ENCODE peak calls at places on chromosome 11, in eight cellular contexts. X, C, N, B, W, K, O and D are unnamed samples.

GRCh38 chr11:93020248-93021088 is 51.0 kb downstream of the MTNR1B start:
- DNase-seq in K (no peak), B (no peak), N (no peak), W (no peak), X (no peak), C (no peak), O (no peak), D (peak; percentile 25)

GRCh38 chr11:16881074-16881709 is 133.0 kb downstream of the PLEKHA7 start:
- DNase-seq in X (no peak), N (peak; percentile 52), K (no peak), C (peak; percentile 56), O (no peak), W (no peak), B (peak; percentile 4), D (peak; percentile 45)

GRCh38 chr11:132052904-132053303 is 682.5 kb downstream of the NTM start:
- DNase-seq in C (no peak), B (no peak), N (no peak), X (no peak), O (no peak), W (no peak), K (no peak), D (no peak)

GRCh38 chr11:1479006-1479677 is 7.4 kb downstream of the MOB2 start:
- DNase-seq in B (no peak), C (no peak), N (no peak), K (no peak), X (peak; percentile 23), O (peak; percentile 48), W (no peak), D (no peak)

GRCh38 chr11:12214751-12215150 is 104.4 kb downstream of the MICAL2 start:
- DNase-seq in K (no peak), O (no peak), X (no peak), W (no peak), N (no peak), C (no peak), B (no peak), D (no peak)

GRCh38 chr11:111961389-111962300 is 24.5 kb downstream of the DIXDC1 start:
- DNase-seq in X (no peak), C (no peak), B (no peak), O (no peak), W (no peak), N (no peak), K (no peak), D (no peak)

GRCh38 chr11:115459563-115459962 is 44.7 kb downstream of the CADM1 start:
- DNase-seq in W (no peak), O (no peak), B (no peak), K (no peak), N (no peak), C (no peak), X (no peak), D (no peak)

GRCh38 chr11:1499261-1499890 is 12.8 kb upstream of the MOB2 start:
- DNase-seq in O (peak; percentile 54), C (no peak), X (peak; percentile 14), W (no peak), B (no peak), N (no peak), K (no peak), D (no peak)

GRCh38 chr11:58629857-58630256 is 7.4 kb downstream of the CNTF start:
- DNase-seq in K (no peak), O (no peak), B (peak; percentile 62), W (peak; percentile 22), N (peak; percentile 53), X (no peak), C (peak; percentile 51), D (no peak)

GRCh38 chr11:115677190-115677589 is 173.0 kb upstream of the CADM1 start:
- DNase-seq in C (no peak), B (no peak), N (no peak), O (no peak), X (no peak), W (no peak), K (no peak), D (no peak)

GRCh38 chr11:34263462-34264186 is 94.2 kb downstream of the ABTB2 start:
- DNase-seq in O (no peak), B (no peak), N (no peak), C (no peak), X (peak; percentile 79), K (no peak), W (peak; percentile 99), D (peak; percentile 72)

GRCh38 chr11:86941871-86942208 is 13.4 kb downstream of the FZD4 start:
- DNase-seq in X (no peak), N (no peak), O (no peak), W (no peak), K (no peak), C (no peak), B (no peak), D (no peak)

GRCh38 chr11:88377151-88377550 is 39.6 kb upstream of the CTSC start:
- DNase-seq in O (no peak), X (no peak), C (no peak), K (no peak), W (no peak), N (no peak), B (no peak), D (no peak)

GRCh38 chr11:122127020-122127419 is 11.0 kb upstream of the BLID start:
- DNase-seq in O (no peak), N (no peak), B (no peak), C (no peak), X (no peak), K (no peak), W (no peak), D (no peak)

GRCh38 chr11:123063396-123064267 is 1.7 kb upstream of the HSPA8 start:
- DNase-seq in N (no peak), W (no peak), C (peak; percentile 80), B (peak; percentile 82), K (no peak), O (peak; percentile 70), X (peak; percentile 45), D (peak; percentile 52)

GRCh38 chr11:82718307-82718706 is 15.4 kb downstream of the FAM181B start:
- DNase-seq in B (peak; percentile 62), K (no peak), N (peak; percentile 70), O (no peak), C (peak; percentile 42), W (peak; percentile 19), X (no peak), D (no peak)

GRCh38 chr11:40384991-40385390 is 1074.5 kb downstream of the LRRC4C start:
- DNase-seq in C (no peak), N (no peak), W (no peak), O (no peak), X (no peak), B (no peak), K (no peak), D (no peak)

GRCh38 chr11:75536786-75537629 is 11.3 kb upstream of the GDPD5 start:
- DNase-seq in X (no peak), W (peak; percentile 87), K (peak; percentile 80), B (peak; percentile 53), C (peak; percentile 90), O (no peak), N (no peak), D (no peak)

GRCh38 chr11:75533843-75534242 is 8.1 kb upstream of the GDPD5 start:
- DNase-seq in C (no peak), K (no peak), O (no peak), N (no peak), B (no peak), X (no peak), W (no peak), D (no peak)

GRCh38 chr11:75537740-75538139 is 12.0 kb upstream of the GDPD5 start:
- DNase-seq in W (no peak), K (no peak), C (no peak), B (no peak), N (no peak), X (no peak), O (no peak), D (no peak)

GRCh38 chr11:75534291-75535038 is 8.7 kb upstream of the GDPD5 start:
- DNase-seq in N (no peak), W (peak; percentile 33), B (no peak), K (no peak), O (no peak), C (no peak), X (peak; percentile 59), D (no peak)

GRCh38 chr11:75535039-75535563 is 9.4 kb upstream of the GDPD5 start:
- DNase-seq in W (no peak), C (no peak), O (no peak), X (no peak), B (no peak), N (no peak), K (no peak), D (no peak)
- TF ChIP-seq CTCF in W (no peak), C (no peak), O (no peak), X (no peak), B (no peak), N (no peak), K (no peak), D (no peak)

GRCh38 chr11:120909676-120910215 is 114.2 kb upstream of the TBCEL start:
- DNase-seq in N (no peak), C (no peak), O (no peak), B (no peak), W (no peak), K (no peak), X (no peak), D (no peak)
- H3K4me3 ChIP-seq in N (no peak overlapping the region), C (no peak overlapping the region), O (no peak overlapping the region), B (no peak overlapping the region), W (no peak overlapping the region), K (no peak overlapping the region), X (no peak overlapping the region), D (no peak overlapping the region)

DNA sequence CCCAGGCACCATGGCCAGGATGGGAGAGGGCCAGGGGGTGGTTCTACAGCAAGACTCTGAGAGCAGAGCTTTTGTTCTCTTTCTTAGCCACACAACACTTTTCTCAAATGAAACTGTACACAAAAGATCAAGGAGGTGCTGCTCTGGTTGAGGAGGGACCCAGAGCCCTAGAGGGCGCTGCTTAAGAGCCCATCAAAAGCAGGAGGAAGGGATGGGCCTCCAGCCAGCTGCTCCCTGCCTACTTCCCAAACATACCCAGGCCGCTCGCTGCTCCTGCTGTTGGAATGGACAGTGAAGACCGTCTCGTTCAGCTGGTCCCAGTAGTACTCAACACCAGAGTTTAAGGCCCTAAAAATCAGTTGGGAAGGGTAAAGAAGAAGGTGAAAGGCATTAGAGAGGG is 18.4 kb upstream of the CHRM4 start:
- DNase-seq in C (no peak), X (no peak), O (no peak), W (no peak), N (no peak), K (no peak), B (no peak), D (no peak)
- TF ChIP-seq CTCF in C (no peak), X (no peak), O (no peak), W (peak; percentile 16), N (peak; percentile 30), K (no peak), B (peak; percentile 20), D (peak; percentile 22)

GRCh38 chr11:76152741-76153608 is 53.3 kb downstream of the WNT11 start:
- DNase-seq in B (no peak), C (peak; percentile 72), N (no peak), K (peak; percentile 67), X (peak; percentile 36), O (peak; percentile 55), W (no peak), D (no peak)
- H3K4me3 ChIP-seq in B (no peak overlapping the region), C (no peak overlapping the region), N (no peak overlapping the region), K (no peak overlapping the region), X (no peak overlapping the region), O (no peak overlapping the region), W (no peak overlapping the region), D (no peak overlapping the region)